ENCODE peak calls at places on chromosomes 11 and 22, in ten cellular contexts. C, W, D, G, Q, R, H, T, O and U are unnamed samples.

GRCh38 chr11:69348414-69349235 is 54.7 kb downstream of the MYEOV start:
- DNase-seq in C (no peak), W (no peak), D (no peak), G (no peak), Q (no peak), R (no peak), H (no peak), T (no peak), O (no peak), U (no peak)

GRCh38 chr11:113906038-113906437 is 1.4 kb downstream of the HTR3B start:
- DNase-seq in C (no peak), W (peak; percentile 79), D (no peak), G (peak; percentile 38), Q (peak; percentile 10), R (no peak), H (peak; percentile 81), T (peak; percentile 65), O (no peak), U (no peak)

GRCh38 chr22:40177738-40178416 is at the start of gene TNRC6B:
- DNase-seq in C (peak; percentile 95), W (peak; percentile 85), D (peak; percentile 98), G (peak; percentile 98), Q (peak; percentile 59), R (no peak), H (peak; percentile 98), T (peak; percentile 95), O (no peak), U (peak; percentile 98)

GRCh38 chr11:72295471-72295870 is 51.5 kb upstream of the PHOX2A start:
- DNase-seq in C (no peak), W (no peak), D (no peak), G (no peak), Q (no peak), R (no peak), H (no peak), T (no peak), O (no peak), U (no peak)

GRCh38 chr22:20324139-20324516 is 4.3 kb upstream of the DGCR6L start:
- DNase-seq in C (no peak), W (no peak), D (peak; percentile 52), G (peak; percentile 71), Q (no peak), R (no peak), H (no peak), T (no peak), O (no peak), U (no peak)

GRCh38 chr22:46577361-46578249 is 40.2 kb upstream of the CELSR1 start:
- DNase-seq in C (no peak), W (no peak), D (peak; percentile 31), G (peak; percentile 44), Q (no peak), R (peak; percentile 44), H (no peak), T (no peak), O (peak; percentile 83), U (no peak)

GRCh38 chr22:29584975-29585374 is 4.1 kb upstream of the NIPSNAP1 start:
- DNase-seq in C (no peak), W (no peak), D (no peak), G (no peak), Q (no peak), R (no peak), H (no peak), T (no peak), O (no peak), U (no peak)

GRCh38 chr22:39292561-39293074 is 26.8 kb downstream of the RPL3 start:
- DNase-seq in C (peak; percentile 96), W (peak; percentile 66), D (no peak), G (peak; percentile 95), Q (peak; percentile 81), R (peak; percentile 90), H (peak; percentile 47), T (peak; percentile 56), O (peak; percentile 97), U (no peak)

GRCh38 chr22:37198290-37199102 is 10.4 kb upstream of the C1QTNF6 start:
- DNase-seq in C (peak; percentile 70), W (peak; percentile 88), D (peak; percentile 85), G (peak; percentile 84), Q (peak; percentile 74), R (peak; percentile 92), H (peak; percentile 82), T (peak; percentile 82), O (peak; percentile 94), U (peak; percentile 81)

GRCh38 chr22:37195921-37196320 is 7.9 kb upstream of the C1QTNF6 start:
- DNase-seq in C (no peak), W (no peak), D (no peak), G (peak; percentile 28), Q (no peak), R (no peak), H (no peak), T (no peak), O (peak; percentile 33), U (no peak)

GRCh38 chr22:37197451-37198289 is 9.6 kb upstream of the C1QTNF6 start:
- DNase-seq in C (no peak), W (peak; percentile 41), D (no peak), G (peak; percentile 89), Q (peak; percentile 91), R (peak; percentile 59), H (no peak), T (no peak), O (peak; percentile 89), U (no peak)

GRCh38 chr22:37194750-37195149 is 6.7 kb upstream of the C1QTNF6 start:
- DNase-seq in C (no peak), W (no peak), D (no peak), G (no peak), Q (no peak), R (no peak), H (no peak), T (no peak), O (no peak), U (no peak)

DNA sequence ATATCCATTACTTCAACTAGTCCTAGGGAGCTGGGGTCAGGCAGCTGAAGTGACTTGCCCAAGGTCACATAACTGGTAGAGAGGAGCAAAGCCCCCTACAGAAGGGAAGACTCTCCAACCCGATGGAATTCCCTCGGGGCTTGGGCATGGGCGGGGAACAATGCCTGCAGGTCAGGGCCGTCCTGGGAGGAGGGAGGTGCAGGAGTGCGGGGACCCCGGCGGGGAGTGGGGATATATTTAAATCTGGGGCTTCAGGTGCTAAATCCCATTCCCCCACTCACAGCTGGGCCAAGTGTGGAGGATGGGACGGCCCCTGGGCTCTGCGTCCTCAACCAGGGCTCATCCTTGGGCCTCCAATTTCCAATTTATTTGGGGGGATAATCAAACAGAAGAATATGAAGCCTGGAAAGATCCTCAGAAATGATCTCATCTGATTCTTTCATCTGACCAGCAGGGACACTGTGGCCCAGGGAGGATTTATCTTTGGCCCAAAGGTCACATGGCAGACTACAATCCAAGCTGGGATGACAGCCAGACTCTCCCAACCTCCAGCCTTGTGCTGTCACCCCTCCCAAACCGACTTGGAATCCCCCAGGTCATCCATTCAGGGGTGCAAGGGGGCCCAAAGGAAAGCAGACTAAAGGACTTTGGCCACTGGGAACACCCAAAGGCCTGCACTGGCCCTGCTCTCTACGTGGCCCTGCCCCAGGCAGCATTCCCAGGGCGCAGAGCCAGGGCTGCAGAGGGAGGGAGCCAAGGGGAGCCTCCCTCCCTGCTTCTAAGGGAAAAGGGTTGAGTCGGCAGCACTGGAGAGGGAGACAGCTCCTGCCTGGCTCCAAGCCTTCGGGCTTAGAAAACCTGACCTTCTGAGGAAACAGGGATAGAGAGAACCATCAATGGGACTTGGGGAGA is 8.7 kb upstream of the C1QTNF6 start:
- DNase-seq in C (no peak), W (peak; percentile 37), D (no peak), G (peak; percentile 94), Q (peak; percentile 77), R (peak; percentile 92), H (no peak), T (peak; percentile 61), O (peak; percentile 96), U (no peak)
- H3K4me3 ChIP-seq in C (no peak overlapping the region), W (no peak overlapping the region), D (no peak overlapping the region), G (no peak overlapping the region), Q (peak overlapping the region; percentile 20), R (no peak overlapping the region), H (no peak overlapping the region), T (no peak overlapping the region), O (no peak overlapping the region), U (no peak overlapping the region)

GRCh38 chr11:22430286-22430685 is 92.1 kb downstream of the SLC17A6 start:
- DNase-seq in C (no peak), W (no peak), D (no peak), G (peak; percentile 23), Q (no peak), R (no peak), H (no peak), T (no peak), O (no peak), U (no peak)

GRCh38 chr11:22433066-22433450 is 94.9 kb downstream of the SLC17A6 start:
- DNase-seq in C (peak; percentile 0), W (no peak), D (no peak), G (peak; percentile 47), Q (no peak), R (no peak), H (peak; percentile 8), T (no peak), O (no peak), U (no peak)

GRCh38 chr11:22431074-22431473 is 92.9 kb downstream of the SLC17A6 start:
- DNase-seq in C (no peak), W (no peak), D (no peak), G (no peak), Q (no peak), R (no peak), H (peak; percentile 10), T (no peak), O (no peak), U (no peak)

GRCh38 chr11:22433517-22433916 is 95.3 kb downstream of the SLC17A6 start:
- DNase-seq in C (no peak), W (no peak), D (no peak), G (no peak), Q (no peak), R (no peak), H (no peak), T (no peak), O (no peak), U (no peak)

DNA sequence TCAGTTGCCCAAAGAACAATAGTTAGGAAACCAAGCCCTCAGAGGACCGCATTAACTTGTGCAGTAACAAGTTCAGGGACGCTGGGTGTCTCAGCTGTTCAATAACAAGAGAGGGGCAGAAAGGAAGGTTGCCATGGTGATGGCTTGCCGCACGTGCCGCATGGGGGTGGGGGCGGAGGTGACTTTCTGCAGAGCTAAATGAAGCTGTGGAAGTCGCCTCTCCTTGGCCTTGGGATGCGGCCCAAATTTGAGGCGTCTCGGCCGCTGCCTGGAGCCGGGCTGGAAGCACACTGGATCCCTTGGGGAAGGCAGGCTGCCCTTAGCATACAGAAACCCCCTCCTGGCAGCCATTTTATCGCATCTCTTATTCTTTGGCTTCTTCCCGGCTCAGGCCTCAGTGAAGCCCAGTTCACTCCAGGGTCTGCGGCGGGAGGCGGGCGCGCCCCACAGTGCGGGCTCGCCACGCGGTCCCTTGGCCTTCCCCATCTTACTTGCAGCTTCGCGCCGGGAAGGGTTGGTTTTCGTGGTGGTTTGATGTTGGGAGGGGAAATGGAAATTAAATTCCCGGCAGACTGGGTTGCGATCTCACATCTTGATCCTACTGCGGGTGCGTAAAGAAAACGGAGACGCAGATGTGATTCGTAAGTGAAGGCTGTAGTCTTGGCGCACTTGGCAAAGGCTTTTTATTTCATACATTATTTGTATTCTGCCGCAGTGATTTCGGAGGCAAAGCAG is 94.3 kb downstream of the SLC17A6 start:
- DNase-seq in C (peak; percentile 33), W (no peak), D (no peak), G (peak; percentile 58), Q (no peak), R (peak; percentile 48), H (peak; percentile 92), T (no peak), O (peak; percentile 71), U (no peak)
- H3K4me3 ChIP-seq in C (peak overlapping the region; percentile 57), W (no peak overlapping the region), D (no peak overlapping the region), G (peak overlapping the region; percentile 61), Q (no peak overlapping the region), R (peak overlapping the region; percentile 46), H (peak overlapping the region; percentile 72), T (no peak overlapping the region), O (peak overlapping the region; percentile 53), U (no peak overlapping the region)

GRCh38 chr11:2885017-2885675 is 429 bp downstream of the CDKN1C start:
- DNase-seq in C (no peak), W (peak; percentile 74), D (peak; percentile 42), G (peak; percentile 62), Q (no peak), R (peak; percentile 64), H (peak; percentile 73), T (peak; percentile 79), O (peak; percentile 88), U (peak; percentile 71)

GRCh38 chr11:2884424-2884815 is 1.2 kb downstream of the CDKN1C start:
- DNase-seq in C (no peak), W (peak; percentile 54), D (no peak), G (peak; percentile 30), Q (no peak), R (peak; percentile 73), H (no peak), T (peak; percentile 68), O (peak; percentile 88), U (peak; percentile 27)

GRCh38 chr11:2882681-2883110 is 2.9 kb downstream of the CDKN1C start:
- DNase-seq in C (no peak), W (peak; percentile 34), D (no peak), G (no peak), Q (no peak), R (no peak), H (peak; percentile 50), T (peak; percentile 14), O (no peak), U (no peak)

GRCh38 chr11:2885676-2886081 is at the start of gene CDKN1C:
- DNase-seq in C (peak; percentile 60), W (peak; percentile 87), D (peak; percentile 79), G (peak; percentile 79), Q (peak; percentile 78), R (peak; percentile 91), H (peak; percentile 88), T (peak; percentile 91), O (peak; percentile 96), U (peak; percentile 85)

GRCh38 chr11:2883717-2884423 is 1.7 kb downstream of the CDKN1C start:
- DNase-seq in C (no peak), W (peak; percentile 43), D (no peak), G (peak; percentile 32), Q (no peak), R (peak; percentile 65), H (peak; percentile 64), T (peak; percentile 67), O (no peak), U (peak; percentile 20)
- H3K4me3 ChIP-seq in C (peak overlapping the region; percentile 46), W (peak overlapping the region; percentile 59), D (no peak overlapping the region), G (peak overlapping the region; percentile 55), Q (peak overlapping the region; percentile 71), R (peak overlapping the region; percentile 72), H (peak overlapping the region; percentile 69), T (peak overlapping the region; percentile 99), O (peak overlapping the region; percentile 55), U (peak overlapping the region; percentile 47)

DNA sequence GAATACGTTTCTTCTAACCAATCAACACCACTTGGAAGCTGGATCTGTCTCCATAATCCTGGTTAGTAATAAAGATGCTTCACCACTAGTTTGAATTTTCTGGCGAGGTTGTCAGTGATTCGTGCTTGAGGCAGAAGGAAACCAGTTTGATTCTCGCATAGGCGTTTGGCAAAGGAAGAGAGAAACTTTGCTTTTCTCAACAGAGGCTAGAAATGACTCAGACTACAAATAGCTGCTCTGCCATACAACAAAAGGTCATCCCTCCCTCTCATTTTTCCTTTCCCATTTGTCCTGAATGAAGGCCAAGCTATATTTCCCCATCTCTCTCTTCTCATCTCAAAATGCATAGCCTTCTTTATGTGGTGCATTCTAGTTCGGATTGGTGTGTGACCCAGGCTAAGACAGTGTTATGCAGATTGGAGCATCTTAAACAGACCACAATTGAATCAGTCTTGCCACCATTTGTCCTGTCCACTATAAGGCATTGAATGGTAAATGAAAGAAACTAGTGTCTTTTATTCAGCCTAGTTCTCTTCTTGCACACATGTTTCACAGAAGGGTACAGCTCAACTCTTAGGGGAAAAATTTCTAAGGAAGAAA is 741.5 kb downstream of the NTM start:
- DNase-seq in C (peak; percentile 83), W (no peak), D (no peak), G (peak; percentile 95), Q (no peak), R (no peak), H (no peak), T (no peak), O (no peak), U (no peak)
- H3K4me3 ChIP-seq in C (no peak overlapping the region), W (no peak overlapping the region), D (no peak overlapping the region), G (peak overlapping the region; percentile 42), Q (no peak overlapping the region), R (no peak overlapping the region), H (no peak overlapping the region), T (no peak overlapping the region), O (no peak overlapping the region), U (no peak overlapping the region)